ENCODE peak calls at places on chromosomes 12 and 14, in four cellular contexts. D is GM12878, O is HepG2, F is K562. Y is an unnamed sample.

GRCh38 chr12:42716521-42716920 is 127.0 kb upstream of the PRICKLE1 start:
- DNase-seq in D (no peak), O (no peak), F (no peak), Y (no peak)

GRCh38 chr12:114226241-114226928 is 179.6 kb downstream of the TBX5 start:
- DNase-seq in F (peak), D (no peak), O (no peak), Y (peak)

GRCh38 chr14:22218729-22219128 is 370.3 kb downstream of the DAD1 start:
- DNase-seq in O (no peak), D (no peak), F (no peak), Y (no peak)

GRCh38 chr14:99744199-99744872 is 48.9 kb upstream of the EML1 start:
- DNase-seq in F (no peak), O (no peak), D (no peak), Y (peak)

GRCh38 chr14:66530526-66530925 is 22.6 kb downstream of the GPHN start:
- DNase-seq in D (no peak), F (no peak), O (no peak), Y (no peak)

GRCh38 chr12:46373303-46374182 is 970 bp upstream of the SLC38A2 start:
- DNase-seq in O (peak), D (no peak), F (peak), Y (peak)

GRCh38 chr12:98595152-98595988 is 1.9 kb downstream of the SLC25A3 start:
- DNase-seq in O (peak), D (no peak), F (no peak), Y (no peak)

GRCh38 chr12:2752676-2753371 is 41.9 kb upstream of the FKBP4 start:
- DNase-seq in D (no peak), O (peak), F (peak), Y (peak)

GRCh38 chr12:77980782-77981181 is 150.1 kb downstream of the NAV3 start:
- DNase-seq in F (no peak), O (no peak), D (no peak), Y (no peak)

GRCh38 chr12:77974643-77975042 is 143.9 kb downstream of the NAV3 start:
- DNase-seq in F (no peak), O (no peak), D (no peak), Y (no peak)

GRCh38 chr12:77983859-77984258 is 153.2 kb downstream of the NAV3 start:
- DNase-seq in D (no peak), O (no peak), F (no peak), Y (no peak)

DNA sequence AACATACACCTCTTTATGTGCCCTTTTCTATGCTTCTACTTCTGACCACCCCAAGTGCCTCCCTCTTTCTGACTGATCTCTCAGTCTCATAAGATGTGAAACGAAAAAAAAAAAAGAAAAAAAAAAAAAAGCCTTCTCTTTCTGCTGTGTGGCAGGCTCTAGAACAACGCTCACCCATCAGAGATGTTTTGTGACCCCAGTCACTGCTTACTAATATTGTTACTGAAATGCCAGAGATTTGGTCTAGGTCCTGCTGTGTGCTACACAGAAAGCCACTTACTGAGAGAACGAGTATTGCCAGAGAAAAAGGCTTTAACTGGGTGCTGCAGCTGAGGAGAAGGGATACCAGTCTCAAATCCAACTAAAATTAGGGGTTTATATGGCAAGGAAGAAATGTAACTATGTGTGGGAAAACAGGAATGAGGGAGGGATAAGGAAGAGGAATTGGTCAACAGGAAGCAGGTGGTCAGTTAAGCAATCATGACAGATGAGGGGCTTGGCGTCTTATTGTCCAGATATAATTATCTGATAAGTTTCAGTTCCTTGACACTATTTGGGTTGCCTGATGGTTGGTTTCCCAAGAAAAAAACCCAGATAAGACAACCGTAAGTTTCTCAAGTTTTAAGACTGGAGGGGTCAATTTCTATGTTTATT is 149.0 kb downstream of the NAV3 start:
- DNase-seq in F (no peak), O (no peak), D (no peak), Y (no peak)
- TF ChIP-seq CREB1 in F (no peak), O (no peak), D (no peak), Y (no peak)

DNA sequence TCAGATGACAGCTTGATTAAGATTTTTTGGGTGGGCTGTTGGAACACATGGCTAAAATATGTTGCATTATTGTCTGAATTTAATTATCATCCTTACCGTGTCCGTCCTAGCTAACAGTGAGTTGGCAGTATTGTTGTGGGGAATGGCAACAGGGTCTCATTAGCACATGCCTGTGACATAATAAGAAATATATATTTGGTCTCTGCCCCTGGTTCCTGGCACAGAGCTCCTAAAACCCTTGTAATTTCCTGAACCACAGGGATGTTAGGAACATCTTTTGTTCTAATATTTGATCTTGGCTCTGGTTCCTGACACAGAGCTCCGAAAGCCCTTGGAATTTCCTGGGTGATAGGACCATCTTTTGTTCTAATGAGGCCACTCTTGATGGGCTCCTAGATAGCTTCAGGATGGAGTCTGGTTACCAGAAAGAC is 76.0 kb downstream of the SYNE2 start:
- DNase-seq in F (no peak), D (no peak), O (no peak), Y (no peak)
- TF ChIP-seq ESRRA in F (no peak), D (no peak), O (no peak), Y (no peak)

GRCh38 chr14:92560106-92560865 is 46.7 kb downstream of the RIN3 start:
- DNase-seq in O (no peak), D (no peak), F (no peak), Y (no peak)
- TF ChIP-seq CREB1 in O (no peak), D (no peak), F (no peak), Y (no peak)

DNA sequence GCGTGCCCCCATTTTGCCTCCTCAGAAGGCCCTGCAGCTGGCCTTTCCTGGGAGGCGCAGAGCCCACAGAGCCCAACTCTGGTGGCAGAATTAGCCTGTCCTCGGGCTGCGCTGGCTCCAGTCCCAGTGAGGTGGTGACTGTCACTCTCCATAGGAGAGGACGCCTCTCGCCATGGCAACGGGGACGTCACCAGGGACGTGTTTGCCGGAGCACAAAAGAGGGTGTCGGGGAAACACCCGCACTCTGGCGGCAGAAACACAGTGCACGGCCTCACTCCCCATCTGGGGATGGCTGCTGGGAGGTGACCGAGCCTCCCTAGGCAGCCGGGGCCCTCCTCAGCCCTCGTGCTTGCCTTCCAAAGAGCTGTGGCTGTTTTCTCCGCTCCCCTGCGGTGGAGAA is 50.2 kb upstream of the NCOR2 start:
- DNase-seq in D (no peak), O (no peak), F (peak), Y (no peak)
- TF ChIP-seq ESRRA in D (no peak), O (no peak), F (no peak), Y (no peak)